ENCODE peak calls at places on chromosomes 5 and 9, in nine cellular contexts. O is suprapubic skin, D is HCT116, Q is GM12891, F is sigmoid colon, N is vagina, E is stomach, R is transverse colon, T is prostate gland. C is an unnamed sample.
A peak's percentile ranks its signal among the peaks of the same experiment; 100 is the strongest.

GRCh38 chr9:95204710-95205109 is 112.8 kb downstream of the FANCC start:
- DNase-seq in Q (no peak), N (no peak), T (no peak), O (no peak), R (no peak), F (no peak), D (no peak), E (no peak), C (no peak)

GRCh38 chr9:89593776-89594427 is 10.9 kb upstream of the GADD45G start:
- DNase-seq in R (peak; percentile 69), T (no peak), E (peak; percentile 72), F (no peak), Q (peak; percentile 53), O (no peak), D (no peak), N (peak; percentile 87), C (peak; percentile 82)

GRCh38 chr5:65184780-65185179 is 296.9 kb downstream of the ADAMTS6 start:
- DNase-seq in T (no peak), R (no peak), E (no peak), D (no peak), N (no peak), O (no peak), Q (no peak), F (no peak), C (no peak)

GRCh38 chr5:32534056-32534455 is 51.3 kb upstream of the SUB1 start:
- DNase-seq in F (no peak), R (no peak), Q (no peak), D (no peak), T (no peak), E (no peak), N (no peak), O (no peak), C (no peak)

GRCh38 chr9:83030391-83031107 is 32.4 kb downstream of the RASEF start:
- DNase-seq in T (no peak), O (no peak), D (no peak), F (no peak), N (no peak), E (no peak), R (no peak), Q (no peak), C (no peak)

GRCh38 chr5:74974451-74975089 is 77.8 kb downstream of the GCNT4 start:
- DNase-seq in Q (no peak), N (no peak), T (no peak), O (no peak), D (no peak), E (no peak), R (no peak), F (no peak), C (no peak)

GRCh38 chr9:19101203-19101602 is 1.5 kb downstream of the HAUS6 start:
- DNase-seq in D (no peak), T (no peak), R (no peak), E (no peak), N (no peak), O (no peak), F (no peak), Q (no peak), C (no peak)

GRCh38 chr9:113589407-113589806 is 125.9 kb downstream of the RGS3 start:
- DNase-seq in O (no peak), F (peak; percentile 53), T (no peak), D (no peak), R (no peak), Q (no peak), E (no peak), N (no peak), C (peak; percentile 91)

GRCh38 chr5:151087475-151087874 is 6.6 kb upstream of the TNIP1 start:
- DNase-seq in D (no peak), N (no peak), E (no peak), O (no peak), R (no peak), F (no peak), Q (no peak), T (no peak), C (no peak)

DNA sequence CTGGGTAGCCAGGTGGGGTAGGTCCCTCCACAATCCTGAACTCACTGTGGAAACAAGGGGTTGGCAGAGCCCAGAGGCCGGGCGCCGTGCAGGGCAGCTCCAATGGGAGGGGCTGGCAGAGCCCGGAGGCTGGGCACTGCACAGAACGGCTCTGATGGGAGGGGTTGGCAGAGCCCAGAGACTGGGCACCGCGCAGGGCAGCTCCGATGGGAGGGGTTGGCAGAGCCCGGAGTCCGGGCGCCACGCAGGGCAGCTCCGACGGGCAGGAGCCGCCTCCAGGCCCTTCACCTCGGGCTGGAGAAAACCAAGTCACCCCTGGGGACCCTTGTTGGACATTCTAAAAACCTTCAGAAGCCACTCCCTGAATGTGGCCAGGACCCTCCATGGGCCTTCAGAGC is 9.3 kb downstream of the NACC2 start:
- DNase-seq in Q (no peak), F (peak; percentile 93), D (no peak), T (peak; percentile 53), E (peak; percentile 89), N (no peak), R (peak; percentile 49), O (no peak), C (peak; percentile 83)
- TF ChIP-seq POLR2AphosphoS5 in Q (no peak), F (peak; percentile 63), D (no peak), T (peak; percentile 31), E (peak; percentile 12), N (no peak), R (no peak), O (no peak), C (peak; percentile 32)

GRCh38 chr9:127194881-127195713 is 69.5 kb upstream of the GARNL3 start:
- DNase-seq in F (no peak), Q (no peak), R (no peak), T (no peak), N (no peak), D (peak; percentile 48), O (no peak), E (no peak), C (peak; percentile 56)

GRCh38 chr9:127195976-127196825 is 68.4 kb upstream of the GARNL3 start:
- DNase-seq in R (no peak), F (no peak), O (no peak), D (no peak), N (no peak), Q (no peak), E (no peak), T (no peak), C (peak; percentile 48)

GRCh38 chr9:127193483-127193882 is 71.0 kb upstream of the ANGPTL2 start:
- DNase-seq in E (no peak), D (no peak), O (no peak), Q (no peak), F (no peak), T (no peak), R (no peak), N (no peak), C (peak; percentile 54)

GRCh38 chr9:127189628-127190027 is 67.2 kb upstream of the ANGPTL2 start:
- DNase-seq in E (no peak), Q (no peak), T (no peak), D (no peak), O (no peak), N (no peak), R (no peak), F (peak; percentile 60), C (peak; percentile 64)

GRCh38 chr9:127192744-127193143 is 70.3 kb upstream of the ANGPTL2 start:
- DNase-seq in F (no peak), N (no peak), R (no peak), T (no peak), E (no peak), D (no peak), Q (no peak), O (no peak), C (peak; percentile 27)
- TF ChIP-seq POLR2A in F (no peak), N (no peak), R (no peak), T (no peak), E (no peak), D (no peak), Q (no peak), O (no peak), C (no peak)

GRCh38 chr9:114611516-114612271 is 603 bp downstream of the TMEM268 start:
- DNase-seq in D (no peak), F (peak; percentile 87), E (peak; percentile 55), O (no peak), N (no peak), T (peak; percentile 59), Q (no peak), R (peak; percentile 65), C (peak; percentile 89)
- TF ChIP-seq POLR2AphosphoS5 in D (no peak), F (no peak), E (no peak), O (no peak), N (peak; percentile 17), T (no peak), Q (no peak), R (no peak), C (no peak)

GRCh38 chr9:134272302-134273023 is 53.8 kb upstream of the RXRA start:
- DNase-seq in D (no peak), Q (no peak), F (no peak), N (no peak), E (no peak), O (no peak), T (no peak), R (no peak), C (no peak)

GRCh38 chr9:134275379-134275778 is 50.9 kb upstream of the RXRA start:
- DNase-seq in D (no peak), T (no peak), F (no peak), E (no peak), Q (no peak), R (no peak), N (no peak), O (no peak), C (no peak)

GRCh38 chr9:134276463-134277245 is 49.6 kb upstream of the RXRA start:
- DNase-seq in N (no peak), T (no peak), F (no peak), E (no peak), O (no peak), R (no peak), Q (no peak), D (no peak), C (no peak)

GRCh38 chr9:134271338-134272301 is 54.6 kb upstream of the RXRA start:
- DNase-seq in Q (no peak), N (no peak), R (no peak), T (no peak), E (no peak), O (no peak), F (no peak), D (no peak), C (no peak)

DNA sequence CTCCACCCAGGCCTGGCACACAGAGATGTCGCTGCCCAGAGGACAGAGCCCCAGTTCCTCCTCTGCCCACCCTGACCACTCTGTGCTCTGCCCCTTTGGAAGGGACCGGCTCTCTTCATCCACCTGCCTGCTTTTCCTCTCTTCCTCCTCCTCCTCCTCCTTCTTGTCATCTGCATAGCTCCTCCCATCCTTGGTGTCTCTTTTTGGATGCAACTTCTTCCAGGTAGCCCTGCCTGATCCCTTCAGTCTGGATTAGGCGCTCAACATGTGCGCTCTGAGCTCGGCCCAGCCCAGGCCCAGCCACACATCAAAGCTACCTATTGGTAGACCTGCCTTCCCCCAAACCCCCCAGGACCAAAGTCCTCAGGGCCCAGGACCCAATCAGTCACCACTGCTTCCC is 52.6 kb upstream of the RXRA start:
- DNase-seq in O (no peak), F (no peak), R (no peak), Q (no peak), T (no peak), N (no peak), E (no peak), D (no peak), C (no peak)
- TF ChIP-seq POLR2A in O (no peak), F (no peak), R (no peak), Q (no peak), T (no peak), N (no peak), E (no peak), D (no peak), C (no peak)

DNA sequence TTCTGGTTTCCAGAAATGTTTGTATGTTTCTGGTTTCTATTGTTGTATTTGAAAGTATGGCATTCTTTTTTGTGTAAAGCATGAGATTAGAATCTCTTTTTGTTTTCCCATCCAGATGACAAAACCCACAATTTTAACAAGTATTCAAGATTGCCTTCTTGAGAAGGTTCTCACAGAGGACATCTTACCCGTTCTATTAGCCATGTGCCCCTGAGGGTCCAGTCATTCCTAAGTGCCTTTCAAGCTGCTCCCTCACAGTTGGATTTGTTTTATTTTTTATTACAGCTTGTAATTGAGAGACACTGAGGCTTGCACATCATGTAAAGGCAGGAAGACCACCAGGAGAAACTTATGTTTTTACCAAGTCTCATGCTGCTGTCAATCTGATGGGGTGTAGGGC is 19.3 kb upstream of the LOX start:
- DNase-seq in N (no peak), O (no peak), F (no peak), T (no peak), Q (no peak), D (no peak), E (no peak), R (no peak), C (no peak)
- TF ChIP-seq POLR2AphosphoS5 in N (no peak), O (no peak), F (no peak), T (no peak), Q (no peak), D (no peak), E (no peak), R (no peak), C (no peak)